ENCODE peak calls at places on chromosomes 16 and 17, in eight cellular contexts. N, B, D, X, H, P, G and A are unnamed samples.
A peak's percentile ranks its signal among the peaks of the same experiment; 100 is the strongest.

GRCh38 chr16:11076259-11077018 is 132.1 kb downstream of the CLEC16A start:
- DNase-seq in H (no peak), B (no peak), P (peak; percentile 43), D (no peak), N (no peak), X (no peak), G (no peak), A (no peak)

GRCh38 chr17:81726004-81726403 is 13.9 kb downstream of the SLC25A10 start:
- DNase-seq in N (no peak), X (no peak), G (no peak), H (no peak), B (no peak), D (no peak), P (no peak), A (no peak)

GRCh38 chr17:57889892-57890856 is 40.3 kb upstream of the MRPS23 start:
- DNase-seq in D (peak; percentile 97), X (peak; percentile 83), N (no peak), P (peak; percentile 78), H (peak; percentile 93), G (peak; percentile 80), B (no peak), A (peak; percentile 91)

GRCh38 chr16:27650073-27650701 is 100.2 kb downstream of the KATNIP start:
- DNase-seq in P (peak; percentile 10), B (no peak), D (no peak), X (peak; percentile 46), H (no peak), N (no peak), G (no peak), A (peak; percentile 4)

GRCh38 chr17:39739020-39739884 is 1.5 kb downstream of the GRB7 start:
- DNase-seq in B (no peak), H (peak; percentile 35), N (no peak), X (no peak), D (peak; percentile 74), G (peak; percentile 80), P (peak; percentile 24), A (no peak)

GRCh38 chr17:38912221-38912813 is 13.1 kb upstream of the LASP1NB start:
- DNase-seq in G (no peak), H (peak; percentile 78), N (no peak), P (peak; percentile 30), D (no peak), X (peak; percentile 68), B (peak; percentile 3), A (peak; percentile 66)

GRCh38 chr17:19705201-19705600 is 11.2 kb downstream of the SLC47A2 start:
- DNase-seq in D (no peak), H (no peak), X (no peak), P (no peak), G (no peak), B (no peak), N (no peak), A (no peak)

GRCh38 chr17:33039874-33040273 is 48.2 kb downstream of the SPACA3 start:
- DNase-seq in H (no peak), P (peak; percentile 78), D (peak; percentile 83), X (peak; percentile 77), G (no peak), N (no peak), B (no peak), A (peak; percentile 67)

GRCh38 chr17:61757168-61757567 is 106.2 kb downstream of the BRIP1 start:
- DNase-seq in X (no peak), D (no peak), B (no peak), G (no peak), P (no peak), H (no peak), N (no peak), A (no peak)

GRCh38 chr16:76277099-76278030 is at the start of gene CNTNAP4:
- DNase-seq in B (no peak), G (no peak), X (no peak), N (no peak), P (no peak), H (peak; percentile 59), D (no peak), A (no peak)

GRCh38 chr17:77332034-77332971 is 191.5 kb downstream of the SEC14L1 start:
- DNase-seq in P (no peak), B (no peak), X (no peak), G (peak; percentile 29), H (peak; percentile 24), D (no peak), N (peak; percentile 32), A (no peak)

GRCh38 chr16:78227855-78228254 is 128.4 kb downstream of the WWOX start:
- DNase-seq in P (no peak), B (peak; percentile 12), G (peak; percentile 14), N (no peak), H (no peak), D (no peak), X (no peak), A (no peak)

GRCh38 chr16:81480856-81481821 is 36.5 kb downstream of the CMIP start:
- DNase-seq in D (peak; percentile 62), G (peak; percentile 74), H (peak; percentile 79), B (no peak), N (no peak), X (peak; percentile 27), P (peak; percentile 67), A (no peak)

GRCh38 chr16:46828943-46829342 is 2.0 kb downstream of the C16orf87 start:
- DNase-seq in X (no peak), P (no peak), G (no peak), N (no peak), D (no peak), H (no peak), B (no peak), A (no peak)

GRCh38 chr16:19356024-19356952 is 61.4 kb upstream of the TMC5 start:
- DNase-seq in D (no peak), H (no peak), X (no peak), B (no peak), N (no peak), G (no peak), P (no peak), A (no peak)

GRCh38 chr17:51684214-51684613 is 423.9 kb downstream of the UTP18 start:
- DNase-seq in D (no peak), B (no peak), N (no peak), P (no peak), H (no peak), X (no peak), G (no peak), A (no peak)

GRCh38 chr16:84369938-84370627 is 1.7 kb downstream of the ATP2C2 start:
- DNase-seq in B (no peak), G (no peak), P (no peak), H (no peak), D (no peak), N (no peak), X (no peak), A (no peak)

GRCh38 chr17:76385892-76386786 is 1.7 kb downstream of the SPHK1 start:
- DNase-seq in G (peak; percentile 79), D (peak; percentile 92), B (peak; percentile 43), H (peak; percentile 88), P (peak; percentile 80), X (peak; percentile 85), N (peak; percentile 72), A (peak; percentile 87)

GRCh38 chr16:87826798-87827587 is 42.3 kb downstream of the SLC7A5 start:
- DNase-seq in G (no peak), H (no peak), X (no peak), D (no peak), P (no peak), B (no peak), N (no peak), A (no peak)

GRCh38 chr17:62800580-62800979 is 7.5 kb downstream of the MARCHF10 start:
- DNase-seq in H (no peak), G (peak; percentile 34), D (peak; percentile 55), X (peak; percentile 36), N (no peak), P (no peak), B (no peak), A (no peak)

GRCh38 chr17:82126479-82127314 is 28.7 kb upstream of the FASN start:
- DNase-seq in D (no peak), X (no peak), B (no peak), H (no peak), P (no peak), G (no peak), N (peak; percentile 88), A (no peak)